ENCODE peak calls at places on chromosomes 11 and 22, in seven cellular contexts. D, F, Z, U, R, W and B are unnamed samples.

GRCh38 chr11:35485656-35486318 is 39.6 kb downstream of the PAMR1 start:
- DNase-seq in Z (peak; percentile 95), F (peak; percentile 79), W (peak; percentile 34), D (peak; percentile 77), R (peak; percentile 7), U (peak; percentile 79), B (peak; percentile 72)

GRCh38 chr11:83502041-83502440 is 215.9 kb upstream of the CCDC90B start:
- DNase-seq in W (no peak), U (no peak), D (no peak), F (no peak), R (no peak), Z (no peak), B (no peak)

GRCh38 chr11:37504066-37504611 is 906.1 kb upstream of the RAG2 start:
- DNase-seq in R (peak; percentile 78), Z (no peak), U (no peak), D (no peak), W (no peak), F (peak; percentile 90), B (no peak)

GRCh38 chr11:93741882-93742226 is 382 bp downstream of the C11orf54 start:
- DNase-seq in Z (no peak), W (peak; percentile 95), F (peak; percentile 68), U (peak; percentile 40), D (peak; percentile 75), R (no peak), B (no peak)

GRCh38 chr22:18954941-18955571 is 19.0 kb upstream of the PRODH start:
- DNase-seq in D (no peak), U (no peak), W (no peak), Z (no peak), R (no peak), F (no peak), B (no peak)

GRCh38 chr22:20056696-20057386 is 23.2 kb upstream of the DGCR8 start:
- DNase-seq in F (no peak), U (no peak), W (no peak), D (no peak), Z (no peak), R (no peak), B (no peak)

GRCh38 chr22:22554324-22555284 is 4.5 kb downstream of the PRAME start:
- DNase-seq in D (no peak), W (no peak), F (no peak), R (no peak), U (peak; percentile 57), Z (no peak), B (no peak)

GRCh38 chr11:12381875-12382274 is 4.5 kb downstream of the PARVA start:
- DNase-seq in D (no peak), F (no peak), R (no peak), W (no peak), U (no peak), Z (no peak), B (no peak)

GRCh38 chr22:29308791-29309262 is 2.4 kb downstream of the GAS2L1 start:
- DNase-seq in D (no peak), R (no peak), W (no peak), Z (peak; percentile 51), U (no peak), F (peak; percentile 65), B (peak; percentile 39)

GRCh38 chr11:125202362-125202880 is 37.9 kb downstream of the PKNOX2 start:
- DNase-seq in Z (no peak), D (no peak), R (no peak), W (no peak), F (no peak), U (no peak), B (peak; percentile 35)

GRCh38 chr11:34855754-34856095 is 60.5 kb downstream of the APIP start:
- DNase-seq in F (no peak), U (no peak), R (no peak), W (no peak), D (peak; percentile 12), Z (peak; percentile 14), B (no peak)

GRCh38 chr11:107776062-107776461 is 64.2 kb upstream of the SLN start:
- DNase-seq in U (no peak), D (no peak), F (no peak), R (no peak), W (no peak), Z (no peak), B (no peak)

GRCh38 chr22:48957311-48957986 is 870.2 kb downstream of the BRD1 start:
- DNase-seq in Z (no peak), D (no peak), R (no peak), W (no peak), U (no peak), F (no peak), B (no peak)

GRCh38 chr22:40007826-40008710 is 13.3 kb downstream of the FAM83F start:
- DNase-seq in R (no peak), D (no peak), Z (no peak), F (no peak), W (no peak), U (peak; percentile 22), B (no peak)

GRCh38 chr11:133860151-133860550 is 14.8 kb upstream of the SPATA19 start:
- DNase-seq in U (no peak), R (no peak), W (no peak), Z (no peak), F (no peak), D (no peak), B (no peak)

GRCh38 chr11:11531127-11531526 is 90.7 kb downstream of the GALNT18 start:
- DNase-seq in U (no peak), W (no peak), D (no peak), Z (no peak), R (no peak), F (no peak), B (peak; percentile 32)

GRCh38 chr11:21625982-21626381 is 566.9 kb upstream of the ANO5 start:
- DNase-seq in U (no peak), W (no peak), F (no peak), D (no peak), R (no peak), Z (no peak), B (no peak)

GRCh38 chr11:71329731-71330130 is 77.4 kb upstream of the SHANK2 start:
- DNase-seq in U (no peak), W (no peak), F (no peak), D (no peak), R (no peak), Z (no peak), B (no peak)

GRCh38 chr22:31122532-31123291 is at the start of gene INPP5J:
- DNase-seq in R (no peak), W (peak; percentile 44), D (peak; percentile 24), F (peak; percentile 50), Z (no peak), U (peak; percentile 24), B (peak; percentile 90)

GRCh38 chr22:34761111-34761510 is 304.8 kb upstream of the ISX start:
- DNase-seq in Z (no peak), R (no peak), U (no peak), D (peak; percentile 10), W (peak; percentile 30), F (no peak), B (no peak)

GRCh38 chr11:47514825-47515647 is 37.9 kb downstream of the CELF1 start:
- DNase-seq in R (no peak), U (peak; percentile 37), W (no peak), Z (no peak), F (peak; percentile 95), D (peak; percentile 26), B (no peak)

GRCh38 chr22:45602824-45603301 is 68.8 kb upstream of the ATXN10 start:
- DNase-seq in U (peak; percentile 89), W (peak; percentile 24), Z (peak; percentile 73), R (no peak), F (no peak), D (peak; percentile 82), B (peak; percentile 91)
- TF ChIP-seq RFX5 in U (no peak), W (no peak), Z (no peak), R (no peak), F (no peak), D (no peak), B (no peak)

DNA sequence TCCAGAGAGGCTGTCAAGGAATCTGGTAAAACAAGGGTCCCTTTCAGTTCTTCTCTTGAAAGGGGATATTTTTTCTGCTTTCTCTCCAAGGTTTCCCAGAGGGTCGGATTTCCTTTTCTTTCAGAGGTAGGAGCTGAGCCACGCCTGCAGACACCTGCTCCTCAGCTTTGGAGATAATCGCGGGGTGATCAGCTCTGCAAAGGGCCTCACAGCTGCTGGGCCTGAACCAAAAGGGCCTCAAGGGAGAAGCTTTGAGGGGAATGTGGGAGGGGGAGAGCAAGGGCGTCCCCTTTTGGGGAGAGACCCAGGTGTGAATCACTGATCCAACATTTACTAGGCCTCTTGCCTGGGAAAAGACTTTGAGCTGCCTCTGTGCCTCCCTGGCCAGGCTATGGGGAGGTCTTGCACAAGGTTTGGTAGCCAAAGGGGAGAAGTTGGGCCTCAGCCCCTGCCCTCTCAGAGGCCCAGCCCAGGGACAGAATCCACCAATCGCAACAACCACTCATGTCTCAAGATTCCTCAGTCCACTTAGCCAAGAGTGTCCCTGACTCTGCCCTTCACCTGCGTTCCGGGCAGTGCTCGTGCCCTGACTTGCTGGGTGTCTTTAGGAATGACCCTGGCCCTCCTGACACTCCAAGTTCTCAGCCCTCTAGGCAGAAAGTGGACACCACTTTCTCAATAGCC is 14.0 kb upstream of the TP53I11 start:
- DNase-seq in R (no peak), U (no peak), Z (no peak), W (no peak), D (no peak), F (no peak), B (no peak)
- TF ChIP-seq RFX5 in R (no peak), U (no peak), Z (no peak), W (no peak), D (no peak), F (no peak), B (no peak)

DNA sequence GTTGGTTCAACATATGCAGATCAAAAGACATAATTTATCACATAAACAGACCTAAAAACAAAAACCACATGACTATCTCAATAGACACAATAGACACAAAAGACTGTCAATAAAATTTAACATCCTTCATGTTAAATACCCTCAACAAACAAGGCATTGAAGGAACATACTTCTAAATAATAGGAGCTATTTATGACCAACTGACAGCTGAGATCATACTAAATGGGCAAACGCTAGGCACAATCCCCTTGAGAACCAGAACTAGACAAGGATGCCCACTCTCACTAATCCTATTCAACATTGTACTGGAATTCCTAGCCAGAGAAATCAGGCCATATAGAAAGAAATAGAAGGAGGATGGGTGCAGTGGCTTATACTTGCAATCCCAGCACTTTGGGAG is 50.3 kb upstream of the GLYAT start:
- DNase-seq in Z (no peak), R (no peak), W (no peak), U (no peak), F (no peak), D (no peak), B (no peak)
- TF ChIP-seq RFX5 in Z (no peak), R (no peak), W (no peak), U (no peak), F (no peak), D (no peak), B (no peak)

GRCh38 chr11:114362958-114363357 is 37.4 kb downstream of the C11orf71 start:
- DNase-seq in R (no peak), W (no peak), Z (no peak), D (no peak), F (no peak), U (no peak), B (no peak)

GRCh38 chr11:114354076-114354475 is 46.2 kb downstream of the C11orf71 start:
- DNase-seq in W (no peak), Z (no peak), R (no peak), U (peak; percentile 61), D (peak; percentile 59), F (peak; percentile 94), B (no peak)

GRCh38 chr11:114353448-114353847 is 46.9 kb downstream of the C11orf71 start:
- DNase-seq in W (no peak), U (no peak), D (no peak), Z (no peak), R (no peak), F (peak; percentile 46), B (no peak)

GRCh38 chr11:114359342-114359741 is 41.0 kb downstream of the C11orf71 start:
- DNase-seq in D (no peak), W (no peak), Z (no peak), R (no peak), F (peak; percentile 60), U (no peak), B (no peak)

GRCh38 chr11:114358711-114359110 is 41.6 kb downstream of the C11orf71 start:
- DNase-seq in D (no peak), W (no peak), F (peak; percentile 27), R (no peak), U (no peak), Z (no peak), B (no peak)
- TF ChIP-seq RFX5 in D (no peak), W (no peak), F (no peak), R (no peak), U (no peak), Z (no peak), B (no peak)